ENCODE peak calls at places on chromosomes 4 and X, in seven cellular contexts. E is HepG2, P is HCT116, A is SK-N-SH, X is H1, I is NT2/D1, G is GM12878. S is an unnamed sample.

GRCh38 chrX:24426921-24427746 is 38.0 kb upstream of the PDK3 start:
- DNase-seq in E (peak), G (no peak), A (no peak), X (no peak), P (no peak), I (no peak), S (no peak)

GRCh38 chr4:125440814-125441213 is 126.1 kb downstream of the FAT4 start:
- DNase-seq in A (no peak), E (no peak), X (no peak), G (no peak), P (no peak), I (no peak), S (no peak)

GRCh38 chr4:2136736-2137135 is 77.6 kb downstream of the NAT8L start:
- DNase-seq in X (no peak), A (no peak), G (no peak), P (no peak), E (no peak), I (no peak), S (no peak)

GRCh38 chrX:29470029-29470428 is 745.3 kb upstream of the MAGEB2 start:
- DNase-seq in I (no peak), X (no peak), E (no peak), G (no peak), A (no peak), P (peak), S (no peak)

GRCh38 chrX:87299563-87300160 is 217.9 kb upstream of the KLHL4 start:
- DNase-seq in P (no peak), G (no peak), E (peak), A (no peak), X (no peak), I (peak), S (peak)

GRCh38 chr4:57102050-57102564 is 8.1 kb downstream of the IGFBP7 start:
- DNase-seq in X (no peak), I (no peak), P (no peak), E (peak), A (no peak), G (no peak), S (no peak)

GRCh38 chr4:48137766-48138349 is 3.8 kb upstream of the TXK start:
- DNase-seq in I (no peak), E (no peak), X (no peak), G (no peak), P (no peak), A (no peak), S (no peak)

GRCh38 chr4:39331191-39331590 is 35.0 kb downstream of the RFC1 start:
- DNase-seq in P (no peak), G (no peak), I (no peak), E (no peak), A (no peak), X (no peak), S (no peak)

DNA sequence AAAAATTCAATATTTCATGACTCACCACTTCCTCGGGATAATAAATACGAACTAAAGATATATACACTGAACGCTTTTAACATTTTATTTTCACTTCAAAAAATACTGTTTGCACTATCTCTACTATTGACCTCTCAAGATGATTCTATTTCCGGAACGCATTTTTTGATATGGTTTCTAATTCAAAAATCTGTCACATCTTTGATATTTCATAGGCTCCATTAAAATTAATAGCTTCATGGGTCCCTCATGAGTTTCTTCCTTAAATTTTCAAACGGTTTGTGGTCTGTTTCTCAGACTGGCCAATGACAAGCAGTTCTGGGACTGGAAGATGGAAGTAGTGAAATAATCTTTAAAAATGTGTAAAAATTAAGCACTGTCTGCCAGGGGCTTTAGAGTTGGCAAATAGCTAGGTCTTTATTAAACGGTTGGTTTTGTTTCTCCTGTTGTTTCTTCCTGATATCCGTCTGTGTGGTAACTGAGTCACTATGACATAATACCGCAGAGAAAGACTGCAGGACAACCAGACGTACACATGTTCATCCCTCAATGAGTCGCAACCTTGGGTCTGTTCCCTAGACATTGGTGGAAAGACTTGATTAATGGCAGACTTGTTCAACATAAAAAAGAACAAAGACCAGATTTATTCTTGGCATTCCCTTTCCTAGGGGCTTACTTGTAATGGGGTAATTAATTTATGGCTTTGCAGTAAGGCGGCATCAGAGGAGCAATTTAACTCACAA is 133.8 kb downstream of the PALLD start:
- DNase-seq in A (peak), X (no peak), E (no peak), P (no peak), G (no peak), I (no peak), S (no peak)
- TF ChIP-seq YY1 in A (peak), X (no peak), E (no peak), P (no peak), G (no peak), I (no peak), S (no peak)

GRCh38 chrX:40755291-40756249 is 20.2 kb upstream of the MED14 start:
- DNase-seq in X (no peak), A (no peak), I (no peak), P (no peak), G (no peak), E (no peak), S (no peak)
- TF ChIP-seq YY1 in X (no peak), A (no peak), I (no peak), P (no peak), G (no peak), E (no peak), S (no peak)

GRCh38 chr4:87037921-87038320 is 103.1 kb downstream of the AFF1 start:
- DNase-seq in E (no peak), I (no peak), G (no peak), X (no peak), P (no peak), A (no peak), S (no peak)

GRCh38 chr4:87035881-87036509 is 101.2 kb downstream of the AFF1 start:
- DNase-seq in E (no peak), P (no peak), G (no peak), X (no peak), I (no peak), A (no peak), S (no peak)

GRCh38 chr4:87041142-87041541 is 106.3 kb downstream of the AFF1 start:
- DNase-seq in I (no peak), E (no peak), P (no peak), A (no peak), G (no peak), X (no peak), S (no peak)

GRCh38 chr4:87036713-87037112 is 101.9 kb downstream of the AFF1 start:
- DNase-seq in E (no peak), I (no peak), X (no peak), P (no peak), A (no peak), G (no peak), S (no peak)

GRCh38 chr4:87038837-87039715 is 104.3 kb downstream of the AFF1 start:
- DNase-seq in E (no peak), G (no peak), P (no peak), X (no peak), I (no peak), A (peak), S (no peak)
- TF ChIP-seq YY1 in E (no peak), G (no peak), P (no peak), X (no peak), I (no peak), A (no peak), S (no peak)

GRCh38 chr4:174538123-174538875 is 16.0 kb upstream of the HPGD start:
- DNase-seq in X (no peak), I (no peak), G (peak), P (no peak), E (peak), A (no peak), S (peak)

GRCh38 chr4:174540175-174540574 is 17.9 kb upstream of the HPGD start:
- DNase-seq in I (no peak), X (no peak), P (no peak), A (no peak), E (no peak), G (no peak), S (no peak)

GRCh38 chr4:174539571-174539970 is 17.3 kb upstream of the HPGD start:
- DNase-seq in G (no peak), X (no peak), P (no peak), I (no peak), A (no peak), E (no peak), S (no peak)

GRCh38 chr4:174538876-174539250 is 16.6 kb upstream of the HPGD start:
- DNase-seq in X (no peak), P (no peak), I (no peak), A (no peak), G (no peak), E (no peak), S (no peak)

DNA sequence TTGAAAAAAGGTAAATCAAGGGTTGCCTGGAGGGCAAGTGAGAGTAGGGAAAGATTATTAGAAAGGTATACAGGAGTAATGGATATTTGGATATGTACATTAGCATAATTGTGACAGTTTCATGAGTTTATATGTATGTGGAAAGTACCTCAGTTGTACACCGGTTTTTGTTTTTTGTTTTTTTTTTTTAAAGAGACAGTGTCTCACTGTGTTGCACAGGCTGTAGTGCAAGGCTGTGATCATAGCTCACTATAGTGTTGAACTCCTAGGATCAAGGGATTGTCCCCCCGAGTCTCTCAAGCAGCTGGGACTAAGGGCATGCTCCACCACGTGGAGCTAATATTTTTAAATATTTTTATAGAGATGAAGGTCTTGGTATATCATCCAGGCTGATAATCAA is 15.3 kb upstream of the HPGD start:
- DNase-seq in A (no peak), P (no peak), G (no peak), I (no peak), E (no peak), X (no peak), S (no peak)
- TF ChIP-seq YY1 in A (no peak), P (no peak), G (no peak), I (no peak), E (no peak), X (no peak), S (no peak)

GRCh38 chr4:61996943-61997342 is 796.8 kb downstream of the ADGRL3 start:
- DNase-seq in E (no peak), I (no peak), X (no peak), A (no peak), P (no peak), G (no peak), S (no peak)

GRCh38 chr4:61995717-61996337 is 795.7 kb downstream of the ADGRL3 start:
- DNase-seq in E (no peak), P (no peak), G (no peak), A (no peak), I (no peak), X (no peak), S (no peak)

GRCh38 chr4:61997813-61998212 is 797.7 kb downstream of the ADGRL3 start:
- DNase-seq in I (no peak), A (no peak), G (no peak), P (no peak), X (no peak), E (no peak), S (no peak)

GRCh38 chr4:61992351-61992750 is 792.2 kb downstream of the ADGRL3 start:
- DNase-seq in P (no peak), E (no peak), A (no peak), X (no peak), I (no peak), G (no peak), S (no peak)

DNA sequence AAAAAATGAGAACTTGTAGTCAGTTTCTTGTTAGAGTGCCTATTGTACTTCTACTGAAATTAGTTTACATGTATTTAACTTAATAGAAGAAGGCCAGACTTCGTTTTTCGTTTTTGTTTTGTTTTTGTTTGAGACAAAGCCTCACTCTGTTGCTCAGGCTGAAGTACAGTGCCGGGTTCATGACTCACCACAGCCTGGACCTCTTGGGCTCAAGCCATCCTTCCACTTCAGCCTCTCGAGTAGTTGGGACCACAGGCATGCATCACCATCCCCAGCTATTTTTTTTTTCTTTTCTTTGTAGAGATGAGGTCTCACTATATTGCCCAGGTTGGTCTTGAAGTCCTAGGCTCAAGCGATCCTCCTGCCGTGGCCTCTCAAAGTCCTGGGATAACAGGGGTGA is 793.9 kb downstream of the ADGRL3 start:
- DNase-seq in I (no peak), G (no peak), E (no peak), X (no peak), P (no peak), A (no peak), S (no peak)
- TF ChIP-seq YY1 in I (no peak), G (no peak), E (no peak), X (no peak), P (no peak), A (no peak), S (no peak)

GRCh38 chr4:105352826-105353225 is 121.0 kb downstream of the PPA2 start:
- DNase-seq in I (no peak), E (no peak), G (peak), A (no peak), P (no peak), X (no peak), S (peak)
- TF ChIP-seq YY1 in I (no peak), E (no peak), G (no peak), A (no peak), P (no peak), X (no peak), S (peak)